ENCODE peak calls at places on chromosomes 2 and 18, in five cellular contexts. O, G, I, M and F are unnamed samples.

GRCh38 chr2:102046135-102046901 is 54.6 kb downstream of the IL1R2 start:
- DNase-seq in M (no peak), G (no peak), I (no peak), O (peak; percentile 89), F (no peak)

GRCh38 chr18:10490401-10491289 is 35.2 kb upstream of the NAPG start:
- DNase-seq in G (peak; percentile 57), M (peak; percentile 61), O (no peak), I (no peak), F (peak; percentile 92)

GRCh38 chr2:107992069-107992468 is 5.7 kb downstream of the SLC5A7 start:
- DNase-seq in O (no peak), G (no peak), M (no peak), I (no peak), F (no peak)

GRCh38 chr2:86301010-86301409 is 36.4 kb downstream of the REEP1 start:
- DNase-seq in M (no peak), O (no peak), I (no peak), G (no peak), F (peak; percentile 21)

GRCh38 chr2:239275037-239275685 is 125.7 kb downstream of the HDAC4 start:
- DNase-seq in I (no peak), G (no peak), M (peak; percentile 44), O (peak; percentile 98), F (no peak)

GRCh38 chr2:105134076-105134475 is 96.2 kb downstream of the MRPS9 start:
- DNase-seq in O (peak; percentile 4), G (peak; percentile 36), M (no peak), I (no peak), F (no peak)

GRCh38 chr18:34158881-34159690 is 65.6 kb downstream of the NOL4 start:
- DNase-seq in M (no peak), G (peak; percentile 85), I (peak; percentile 73), O (peak; percentile 0), F (peak; percentile 95)

GRCh38 chr2:210195066-210195852 is 24.1 kb upstream of the KANSL1L start:
- DNase-seq in G (no peak), I (no peak), O (peak; percentile 58), M (peak; percentile 73), F (peak; percentile 34)

GRCh38 chr2:162435157-162435556 is 91.2 kb downstream of the GCA start:
- DNase-seq in M (peak; percentile 77), O (no peak), I (no peak), G (no peak), F (no peak)

GRCh38 chr2:29309090-29310054 is 194.2 kb downstream of the CLIP4 start:
- DNase-seq in I (peak; percentile 67), O (peak; percentile 66), G (peak; percentile 64), M (peak; percentile 81), F (peak; percentile 80)

GRCh38 chr2:118430510-118431187 is 342.4 kb downstream of the INSIG2 start:
- DNase-seq in O (no peak), M (no peak), G (no peak), I (no peak), F (no peak)

GRCh38 chr2:40343904-40344303 is 108.0 kb downstream of the SLC8A1 start:
- DNase-seq in G (no peak), M (peak; percentile 86), I (no peak), O (peak; percentile 77), F (no peak)

GRCh38 chr2:26178746-26179436 is 6.0 kb downstream of the GAREM2 start:
- DNase-seq in O (no peak), G (peak; percentile 77), I (peak; percentile 30), M (peak; percentile 26), F (peak; percentile 63)

GRCh38 chr2:64489081-64489761 is 34.9 kb upstream of the AFTPH start:
- DNase-seq in O (no peak), G (no peak), I (no peak), M (no peak), F (no peak)

GRCh38 chr18:32308493-32309120 is 118.8 kb downstream of the MEP1B start:
- DNase-seq in O (peak; percentile 94), M (peak; percentile 49), G (no peak), I (no peak), F (peak; percentile 84)

GRCh38 chr2:36485521-36485920 is 112.4 kb downstream of the FEZ2 start:
- DNase-seq in G (no peak), M (no peak), I (no peak), O (peak; percentile 94), F (no peak)

GRCh38 chr2:142270291-142270690 is 139.5 kb upstream of the LRP1B start:
- DNase-seq in I (no peak), M (no peak), G (no peak), O (no peak), F (no peak)

GRCh38 chr2:16261071-16261470 is 320.7 kb downstream of the MYCN start:
- DNase-seq in M (no peak), G (no peak), O (no peak), I (no peak), F (no peak)

GRCh38 chr2:197159681-197160211 is 150.8 kb downstream of the ANKRD44 start:
- DNase-seq in I (no peak), M (peak; percentile 26), O (peak; percentile 85), G (no peak), F (no peak)

GRCh38 chr2:9388102-9388735 is 35.1 kb downstream of the ITGB1BP1 start:
- DNase-seq in O (no peak), I (no peak), G (no peak), M (no peak), F (no peak)

GRCh38 chr2:54952978-54953456 is 97.2 kb downstream of the RTN4 start:
- DNase-seq in G (no peak), I (no peak), O (no peak), M (no peak), F (no peak)

GRCh38 chr2:108388045-108388444 is 10.3 kb downstream of the SULT1C4 start:
- DNase-seq in M (peak; percentile 69), G (no peak), O (no peak), I (no peak), F (no peak)

GRCh38 chr2:158745067-158745865 is 49.9 kb upstream of the DAPL1 start:
- DNase-seq in I (peak; percentile 63), M (peak; percentile 64), O (peak; percentile 74), G (peak; percentile 78), F (peak; percentile 88)

GRCh38 chr2:85161626-85161960 is 28.4 kb downstream of the TCF7L1 start:
- DNase-seq in G (no peak), M (no peak), O (peak; percentile 23), I (no peak), F (no peak)

GRCh38 chr2:99819766-99820165 is 322.6 kb downstream of the AFF3 start:
- DNase-seq in M (no peak), I (no peak), O (no peak), G (no peak), F (peak; percentile 57)

GRCh38 chr2:71498261-71498701 is 44.9 kb downstream of the DYSF start:
- DNase-seq in I (no peak), O (peak; percentile 89), M (peak; percentile 98), G (no peak), F (peak; percentile 55)
- H2BK5ac ChIP-seq in I (no peak overlapping the region), O (peak overlapping the region; percentile 70), M (peak overlapping the region; percentile 35), G (no peak overlapping the region), F (no peak overlapping the region)

GRCh38 chr2:146496248-146496647 is 1348.6 kb upstream of the ACVR2A start:
- DNase-seq in I (no peak), O (no peak), G (no peak), M (no peak), F (no peak)
- H3K4me3 ChIP-seq in I (no peak overlapping the region), O (no peak overlapping the region), G (no peak overlapping the region), M (no peak overlapping the region), F (no peak overlapping the region)

GRCh38 chr18:2512059-2512458 is 59.2 kb downstream of the METTL4 start:
- DNase-seq in G (no peak), I (no peak), O (no peak), M (no peak), F (no peak)

GRCh38 chr18:2511451-2511850 is 59.9 kb downstream of the METTL4 start:
- DNase-seq in M (no peak), G (no peak), O (no peak), I (no peak), F (no peak)

GRCh38 chr18:2513616-2514015 is 57.7 kb downstream of the METTL4 start:
- DNase-seq in I (no peak), M (no peak), G (no peak), O (peak; percentile 21), F (no peak)

GRCh38 chr18:2510416-2510815 is 60.9 kb downstream of the METTL4 start:
- DNase-seq in I (no peak), O (no peak), M (no peak), G (no peak), F (no peak)

GRCh38 chr18:2508678-2509077 is 62.6 kb downstream of the METTL4 start:
- DNase-seq in I (no peak), O (no peak), M (no peak), G (no peak), F (no peak)
- H2BK5ac ChIP-seq in I (no peak overlapping the region), O (no peak overlapping the region), M (no peak overlapping the region), G (no peak overlapping the region), F (no peak overlapping the region)

DNA sequence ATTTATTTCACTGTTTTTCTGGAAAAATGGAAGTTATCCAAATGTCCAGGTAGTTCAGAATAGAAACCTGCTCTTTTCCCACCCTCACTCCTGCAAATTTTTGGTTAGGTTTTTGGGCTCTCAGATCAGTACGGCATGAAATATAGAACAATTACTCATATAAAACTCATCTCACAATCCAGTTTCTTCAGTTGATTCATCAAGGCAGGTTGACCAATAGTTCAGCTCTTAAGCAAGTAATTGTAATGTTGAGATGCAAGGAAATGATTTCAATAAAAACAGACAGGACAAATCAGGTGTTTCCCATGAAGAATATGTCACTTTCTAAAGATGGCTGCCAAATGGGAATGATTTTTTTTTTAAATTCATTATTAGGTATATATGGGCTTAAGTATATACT is 2.0 kb downstream of the RAB27B start:
- DNase-seq in I (no peak), M (peak; percentile 13), O (no peak), G (no peak), F (no peak)
- H3K4me3 ChIP-seq in I (no peak overlapping the region), M (no peak overlapping the region), O (no peak overlapping the region), G (no peak overlapping the region), F (no peak overlapping the region)

GRCh38 chr2:111200333-111200879 is 79.7 kb downstream of the BCL2L11 start:
- DNase-seq in O (no peak), I (no peak), G (peak; percentile 46), M (no peak), F (peak; percentile 62)

GRCh38 chr2:111199840-111200239 is 79.1 kb downstream of the BCL2L11 start:
- DNase-seq in G (no peak), M (no peak), O (no peak), I (no peak), F (no peak)

GRCh38 chr2:111198701-111199100 is 78.0 kb downstream of the BCL2L11 start:
- DNase-seq in G (peak; percentile 13), O (no peak), M (no peak), I (no peak), F (no peak)

GRCh38 chr2:111202266-111203040 is 81.7 kb downstream of the BCL2L11 start:
- DNase-seq in M (no peak), I (no peak), G (no peak), O (peak; percentile 89), F (no peak)

GRCh38 chr2:111201214-111201613 is 80.5 kb downstream of the BCL2L11 start:
- DNase-seq in I (no peak), G (no peak), M (no peak), O (no peak), F (no peak)
- H2BK5ac ChIP-seq in I (no peak overlapping the region), G (no peak overlapping the region), M (no peak overlapping the region), O (no peak overlapping the region), F (no peak overlapping the region)